ENCODE peak calls at places on chromosomes 3 and 15, in six cellular contexts. S, M, O, I, F and T are unnamed samples.
A peak's percentile ranks its signal among the peaks of the same experiment; 100 is the strongest.

GRCh38 chr15:96160269-96160668 is 170.2 kb upstream of the NR2F2 start:
- DNase-seq in S (no peak), M (peak; percentile 35), O (peak; percentile 69), I (peak; percentile 56), F (no peak), T (no peak)

GRCh38 chr3:188049890-188050530 is 103.9 kb upstream of the LPP start:
- DNase-seq in S (no peak), M (no peak), O (no peak), I (no peak), F (peak; percentile 47), T (no peak)

GRCh38 chr3:190059242-190059590 is 61.5 kb downstream of the P3H2 start:
- DNase-seq in S (no peak), M (peak; percentile 75), O (peak; percentile 53), I (no peak), F (no peak), T (no peak)

GRCh38 chr3:160678447-160678846 is 1.5 kb downstream of the ARL14 start:
- DNase-seq in S (peak; percentile 33), M (no peak), O (no peak), I (no peak), F (no peak), T (no peak)

GRCh38 chr3:124277516-124277890 is 285.6 kb upstream of the ROPN1 start:
- DNase-seq in S (no peak), M (peak; percentile 30), O (peak; percentile 24), I (no peak), F (no peak), T (no peak)

GRCh38 chr3:175732053-175732452 is 872.9 kb downstream of the NAALADL2 start:
- DNase-seq in S (no peak), M (no peak), O (no peak), I (no peak), F (no peak), T (no peak)

GRCh38 chr3:71680588-71680987 is 44.6 kb downstream of the EIF4E3 start:
- DNase-seq in S (no peak), M (peak; percentile 20), O (peak; percentile 54), I (no peak), F (no peak), T (no peak)

GRCh38 chr3:129025691-129026435 is 24.8 kb downstream of the EFCC1 start:
- DNase-seq in S (no peak), M (no peak), O (no peak), I (no peak), F (no peak), T (no peak)

GRCh38 chr3:24479816-24480215 is 14.8 kb downstream of the THRB start:
- DNase-seq in S (no peak), M (no peak), O (no peak), I (no peak), F (no peak), T (no peak)

GRCh38 chr3:109270779-109271178 is 45.5 kb downstream of the DPPA2 start:
- DNase-seq in S (no peak), M (no peak), O (no peak), I (no peak), F (no peak), T (no peak)

GRCh38 chr3:11000528-11000927 is 8.0 kb downstream of the SLC6A1 start:
- DNase-seq in S (no peak), M (no peak), O (no peak), I (no peak), F (no peak), T (no peak)

GRCh38 chr15:42084465-42085235 is 9.7 kb downstream of the PLA2G4D start:
- DNase-seq in S (peak; percentile 68), M (peak; percentile 77), O (peak; percentile 46), I (peak; percentile 65), F (peak; percentile 59), T (peak; percentile 87)

GRCh38 chr3:71710906-71711494 is 14.2 kb downstream of the EIF4E3 start:
- DNase-seq in S (no peak), M (no peak), O (peak; percentile 57), I (no peak), F (no peak), T (peak; percentile 73)

GRCh38 chr3:155032918-155033317 is 47.2 kb upstream of the MME start:
- DNase-seq in S (no peak), M (no peak), O (peak; percentile 51), I (no peak), F (no peak), T (no peak)

GRCh38 chr3:154955907-154956533 is 124.1 kb upstream of the MME start:
- DNase-seq in S (peak; percentile 28), M (no peak), O (no peak), I (no peak), F (no peak), T (no peak)

GRCh38 chr3:179156775-179157174 is 8.6 kb downstream of the PIK3CA start:
- DNase-seq in S (no peak), M (no peak), O (no peak), I (no peak), F (no peak), T (no peak)

GRCh38 chr15:78361956-78362506 is 21.9 kb downstream of the CRABP1 start:
- DNase-seq in S (no peak), M (no peak), O (no peak), I (no peak), F (no peak), T (no peak)

GRCh38 chr3:5195605-5196004 is 8.1 kb downstream of the EDEM1 start:
- DNase-seq in S (no peak), M (peak; percentile 18), O (no peak), I (no peak), F (peak; percentile 63), T (no peak)

GRCh38 chr3:4290272-4290893 is 12.8 kb upstream of the SETMAR start:
- DNase-seq in S (peak; percentile 29), M (no peak), O (peak; percentile 56), I (no peak), F (peak; percentile 63), T (peak; percentile 22)

GRCh38 chr3:164522073-164522763 is 556.1 kb downstream of the SI start:
- DNase-seq in S (no peak), M (no peak), O (no peak), I (no peak), F (no peak), T (no peak)

GRCh38 chr15:92393287-92393993 is at the start of gene ST8SIA2:
- DNase-seq in S (no peak), M (no peak), O (peak; percentile 54), I (no peak), F (peak; percentile 13), T (peak; percentile 26)

GRCh38 chr3:60742606-60743145 is 508.6 kb downstream of the FHIT start:
- DNase-seq in S (no peak), M (no peak), O (peak; percentile 78), I (no peak), F (no peak), T (no peak)

GRCh38 chr15:57036352-57036751 is 117.9 kb downstream of the TCF12 start:
- DNase-seq in S (no peak), M (no peak), O (no peak), I (no peak), F (no peak), T (no peak)

GRCh38 chr15:37015025-37015424 is 85.3 kb downstream of the MEIS2 start:
- DNase-seq in S (no peak), M (peak; percentile 78), O (peak; percentile 47), I (no peak), F (no peak), T (no peak)

GRCh38 chr3:156790141-156790540 is 36.0 kb upstream of the LEKR1 start:
- DNase-seq in S (no peak), M (no peak), O (peak; percentile 43), I (no peak), F (no peak), T (no peak)

GRCh38 chr3:12972791-12973702 is 100.2 kb downstream of the IQSEC1 start:
- DNase-seq in S (no peak), M (no peak), O (no peak), I (no peak), F (no peak), T (no peak)

GRCh38 chr15:76206325-76206976 is 104.8 kb downstream of the ETFA start:
- DNase-seq in S (peak; percentile 54), M (peak; percentile 96), O (peak; percentile 64), I (peak; percentile 90), F (no peak), T (peak; percentile 16)

GRCh38 chr15:92797168-92798052 is 102.7 kb upstream of the CHD2 start:
- DNase-seq in S (peak; percentile 79), M (no peak), O (peak; percentile 83), I (no peak), F (peak; percentile 46), T (peak; percentile 65)

GRCh38 chr3:46913644-46914043 is 36.1 kb downstream of the PTH1R start:
- DNase-seq in S (no peak), M (peak; percentile 70), O (peak; percentile 75), I (peak; percentile 74), F (no peak), T (no peak)

GRCh38 chr3:170734043-170734736 is 135.8 kb downstream of the RPL22L1 start:
- DNase-seq in S (no peak), M (no peak), O (no peak), I (no peak), F (no peak), T (no peak)
- TF ChIP-seq CTCF in S (no peak), M (no peak), O (no peak), I (no peak), F (no peak), T (no peak)

GRCh38 chr15:58409861-58410260 is 21.9 kb upstream of the LIPC start:
- DNase-seq in S (no peak), M (no peak), O (no peak), I (no peak), F (no peak), T (no peak)
- TF ChIP-seq CTCF in S (no peak), M (no peak), O (no peak), I (no peak), F (no peak), T (no peak)

DNA sequence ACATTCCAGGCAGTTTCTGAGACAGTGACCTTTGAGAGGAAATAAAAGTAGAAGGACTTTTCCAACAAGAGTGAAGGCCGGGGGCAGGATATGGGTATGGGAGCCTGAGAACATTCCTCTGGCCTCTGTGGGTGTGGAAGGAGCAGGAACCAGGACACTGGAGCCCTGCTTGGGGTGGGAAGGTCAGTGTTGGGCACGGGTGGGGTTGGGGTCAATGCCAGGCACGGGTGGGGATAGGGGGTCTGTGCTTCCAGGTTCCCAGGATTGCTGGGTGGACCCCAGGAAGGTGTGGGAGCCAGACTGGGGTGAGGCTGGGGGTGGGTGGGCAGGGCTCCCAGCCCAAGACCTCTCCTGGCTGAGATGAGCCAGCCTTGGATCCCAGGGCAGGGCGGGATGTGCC is 163.5 kb downstream of the NSMCE3 start:
- DNase-seq in S (no peak), M (no peak), O (no peak), I (no peak), F (no peak), T (no peak)
- TF ChIP-seq CTCF in S (no peak), M (no peak), O (no peak), I (no peak), F (no peak), T (no peak)

DNA sequence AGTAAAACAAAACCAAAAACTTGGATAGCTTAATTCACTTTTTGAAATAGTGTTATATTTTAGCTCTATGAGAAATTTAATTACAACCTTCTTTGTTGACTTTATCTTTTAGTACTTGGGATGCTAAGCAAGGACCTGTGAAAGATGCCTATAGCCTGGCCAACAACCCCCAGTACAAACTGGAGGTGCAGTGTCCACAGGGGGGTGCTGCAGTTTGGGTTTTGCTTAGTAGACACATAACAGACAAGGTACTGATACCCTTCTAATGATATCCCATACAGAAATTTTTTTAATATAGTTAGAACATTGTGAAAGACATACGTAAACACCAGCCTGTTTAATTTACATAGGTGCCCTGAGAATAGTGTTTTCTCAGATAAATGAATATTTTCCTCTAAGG is 35.3 kb downstream of the CAPN7 start:
- DNase-seq in S (peak; percentile 21), M (peak; percentile 40), O (no peak), I (no peak), F (peak; percentile 62), T (peak; percentile 39)
- TF ChIP-seq CTCF in S (no peak), M (no peak), O (peak; percentile 40), I (no peak), F (peak; percentile 38), T (no peak)

GRCh38 chr3:153625506-153625905 is 463.5 kb downstream of the RAP2B start:
- DNase-seq in S (no peak), M (no peak), O (no peak), I (no peak), F (no peak), T (no peak)
- TF ChIP-seq CTCF in S (no peak), M (no peak), O (peak; percentile 15), I (no peak), F (no peak), T (no peak)